ENCODE peak calls at places on chromosomes 4 and X, in nine cellular contexts. I, P, E, S, X, H, T, V and Z are unnamed samples.

GRCh38 chr4:14719053-14719452 is 283.2 kb upstream of the CPEB2 start:
- DNase-seq in S (peak), V (no peak), E (no peak), X (no peak), P (no peak), T (no peak), I (no peak), H (no peak), Z (no peak)

GRCh38 chrX:119784747-119785446 is 6.5 kb downstream of the RPL39 start:
- DNase-seq in S (no peak), H (peak), X (peak), I (peak), P (peak), T (peak), E (peak), V (no peak), Z (peak)

GRCh38 chrX:9341305-9342201 is 123.3 kb upstream of the TBL1X start:
- DNase-seq in I (peak), P (peak), E (no peak), H (peak), V (peak), T (peak), S (no peak), X (peak), Z (peak)

GRCh38 chr4:107210450-107211239 is 174.5 kb upstream of the DKK2 start:
- DNase-seq in X (no peak), S (no peak), I (no peak), V (no peak), T (no peak), P (no peak), H (peak), E (peak), Z (no peak)

GRCh38 chr4:94545296-94545695 is 93.6 kb downstream of the PDLIM5 start:
- DNase-seq in I (no peak), T (no peak), V (no peak), P (no peak), E (peak), S (no peak), X (no peak), H (no peak), Z (peak)

GRCh38 chr4:60443068-60443467 is 757.1 kb upstream of the ADGRL3 start:
- DNase-seq in T (no peak), X (no peak), I (no peak), E (no peak), P (no peak), S (no peak), H (no peak), V (no peak), Z (no peak)

GRCh38 chr4:161919442-161920220 is 244.2 kb downstream of the FSTL5 start:
- DNase-seq in X (no peak), V (no peak), I (no peak), T (no peak), P (no peak), S (no peak), H (no peak), E (no peak), Z (no peak)

GRCh38 chr4:143241892-143242291 is 57.2 kb downstream of the USP38 start:
- DNase-seq in E (no peak), T (no peak), S (no peak), H (peak), P (no peak), I (no peak), X (no peak), V (no peak), Z (no peak)

GRCh38 chr4:45100936-45101818 is 374.8 kb upstream of the GNPDA2 start:
- DNase-seq in S (no peak), H (no peak), I (no peak), X (no peak), P (no peak), T (no peak), V (no peak), E (no peak), Z (no peak)

GRCh38 chr4:48481581-48481980 is 1.6 kb upstream of the SLC10A4 start:
- DNase-seq in I (no peak), V (no peak), H (peak), X (no peak), T (no peak), P (no peak), S (no peak), E (no peak), Z (no peak)

GRCh38 chr4:76504613-76505465 is 69.8 kb downstream of the SHROOM3 start:
- DNase-seq in V (no peak), X (no peak), S (peak), I (peak), T (no peak), E (peak), P (no peak), H (peak), Z (peak)

GRCh38 chr4:181650033-181650825 is 593.0 kb upstream of the TENM3 start:
- DNase-seq in E (no peak), V (no peak), H (no peak), S (no peak), P (no peak), T (no peak), I (no peak), X (no peak), Z (no peak)

GRCh38 chr4:128323401-128323800 is 35.8 kb upstream of the PGRMC2 start:
- DNase-seq in I (no peak), P (no peak), S (no peak), X (no peak), V (no peak), T (no peak), E (no peak), H (no peak), Z (no peak)

GRCh38 chrX:120690344-120690743 is 60.5 kb upstream of the C1GALT1C1 start:
- DNase-seq in T (no peak), X (no peak), P (no peak), S (no peak), H (no peak), V (no peak), E (peak), I (no peak), Z (no peak)

GRCh38 chrX:8629871-8630270 is 102.1 kb downstream of the ANOS1 start:
- DNase-seq in S (no peak), V (no peak), T (no peak), P (no peak), I (no peak), H (no peak), X (no peak), E (no peak), Z (peak)

GRCh38 chrX:110286126-110286525 is 31.8 kb downstream of the AMMECR1 start:
- DNase-seq in H (no peak), X (no peak), T (no peak), E (peak), I (no peak), V (no peak), P (no peak), S (peak), Z (no peak)

GRCh38 chr4:150647008-150647407 is 65.1 kb downstream of the MAB21L2 start:
- DNase-seq in X (no peak), E (no peak), H (no peak), V (no peak), I (no peak), P (no peak), T (no peak), S (no peak), Z (no peak)

GRCh38 chr4:20883231-20883630 is 183.0 kb downstream of the PACRGL start:
- DNase-seq in V (no peak), P (no peak), H (no peak), X (no peak), E (no peak), S (no peak), T (no peak), I (no peak), Z (no peak)

GRCh38 chr4:39873823-39874222 is 103.9 kb downstream of the PDS5A start:
- DNase-seq in V (no peak), P (no peak), H (no peak), E (no peak), I (no peak), T (no peak), X (no peak), S (no peak), Z (no peak)

GRCh38 chr4:121706595-121707021 is 9.8 kb upstream of the ANXA5 start:
- DNase-seq in S (peak), I (no peak), T (no peak), H (no peak), E (peak), X (no peak), P (no peak), V (no peak), Z (no peak)

GRCh38 chrX:49162620-49163019 is at the start of gene MAGIX:
- DNase-seq in H (no peak), V (no peak), I (no peak), T (no peak), P (no peak), E (no peak), S (no peak), X (no peak), Z (no peak)

GRCh38 chr4:113445286-113445685 is 316.3 kb downstream of the CAMK2D start:
- DNase-seq in X (no peak), S (peak), T (no peak), V (no peak), I (no peak), E (peak), P (no peak), H (no peak), Z (peak)

GRCh38 chrX:49876750-49877149 is 2.5 kb upstream of the USP27X start:
- DNase-seq in S (no peak), E (peak), I (peak), X (no peak), V (no peak), T (no peak), P (no peak), H (peak), Z (peak)

GRCh38 chr4:86019906-86020305 is 339.9 kb downstream of the MAPK10 start:
- DNase-seq in P (no peak), T (no peak), V (no peak), X (no peak), H (no peak), I (no peak), S (no peak), E (no peak), Z (no peak)

GRCh38 chr4:186701273-186701672 is 22.4 kb downstream of the FAT1 start:
- DNase-seq in P (no peak), T (no peak), H (no peak), S (no peak), I (no peak), X (no peak), E (peak), V (no peak), Z (no peak)

GRCh38 chrX:21985332-21985777 is 44.8 kb downstream of the SMS start:
- DNase-seq in T (peak), P (peak), H (peak), X (peak), E (peak), V (peak), S (peak), I (peak), Z (peak)

GRCh38 chr4:128346054-128346716 is 58.6 kb upstream of the PGRMC2 start:
- DNase-seq in H (no peak), S (no peak), E (no peak), P (no peak), V (no peak), X (no peak), I (no peak), T (no peak), Z (no peak)